ENCODE peak calls at places on chromosomes 16 and 17, in nine cellular contexts. Z is IMR-90, C is adipocyte, D is upper lobe of right lung, L is A673, X is neural progenitor cell, V is mesendoderm, G is hepatocyte, Q is prostate gland. K is an unnamed sample.
A peak's percentile ranks its signal among the peaks of the same experiment; 100 is the strongest.

GRCh38 chr17:36148559-36149295 is 27.7 kb downstream of the TBC1D3B start:
- DNase-seq in Z (peak; percentile 55), C (peak; percentile 76), D (peak; percentile 75), L (peak; percentile 56), X (peak; percentile 80), V (peak; percentile 63), G (peak; percentile 83), Q (peak; percentile 61), K (peak; percentile 44)

GRCh38 chr16:4500283-4500682 is 24.1 kb downstream of the HMOX2 start:
- DNase-seq in Z (peak; percentile 88), C (peak; percentile 85), D (no peak), L (no peak), X (no peak), V (peak; percentile 85), G (peak; percentile 77), Q (peak; percentile 35), K (no peak)

GRCh38 chr16:50555269-50555875 is 7.2 kb downstream of the NKD1 start:
- DNase-seq in Z (no peak), C (no peak), D (no peak), L (no peak), X (no peak), V (no peak), G (no peak), Q (no peak), K (no peak)

GRCh38 chr17:81285179-81285878 is 9.8 kb downstream of the SLC38A10 start:
- DNase-seq in Z (peak; percentile 8), C (peak; percentile 24), D (peak; percentile 90), L (no peak), X (peak; percentile 21), V (no peak), G (no peak), Q (no peak), K (peak; percentile 51)

GRCh38 chr17:78086740-78087139 is 41.8 kb downstream of the TMC6 start:
- DNase-seq in Z (no peak), C (no peak), D (no peak), L (no peak), X (no peak), V (no peak), G (no peak), Q (no peak), K (no peak)

GRCh38 chr16:86619263-86619935 is 41.0 kb downstream of the FOXL1 start:
- DNase-seq in Z (no peak), C (no peak), D (no peak), L (no peak), X (no peak), V (no peak), G (no peak), Q (no peak), K (no peak)

GRCh38 chr17:80123791-80124190 is 22.4 kb downstream of the GAA start:
- DNase-seq in Z (peak; percentile 75), C (peak; percentile 31), D (no peak), L (no peak), X (no peak), V (peak; percentile 35), G (no peak), Q (no peak), K (no peak)

GRCh38 chr16:75483222-75483621 is 12.0 kb downstream of the CHST6 start:
- DNase-seq in Z (peak; percentile 43), C (no peak), D (peak; percentile 44), L (no peak), X (no peak), V (no peak), G (no peak), Q (peak; percentile 33), K (no peak)

GRCh38 chr16:74623214-74623842 is 16.4 kb upstream of the GLG1 start:
- DNase-seq in Z (peak; percentile 68), C (peak; percentile 81), D (no peak), L (peak; percentile 82), X (peak; percentile 43), V (peak; percentile 55), G (peak; percentile 73), Q (no peak), K (no peak)

GRCh38 chr16:81170824-81171223 is 67.7 kb upstream of the BCO1 start:
- DNase-seq in Z (no peak), C (no peak), D (no peak), L (no peak), X (peak; percentile 41), V (peak; percentile 49), G (peak; percentile 44), Q (no peak), K (no peak)

GRCh38 chr16:3793161-3793576 is 75.8 kb upstream of the TRAP1 start:
- DNase-seq in Z (no peak), C (no peak), D (no peak), L (no peak), X (no peak), V (peak; percentile 54), G (no peak), Q (peak; percentile 61), K (peak; percentile 62)

GRCh38 chr17:74842599-74843351 is 16.9 kb downstream of the GRIN2C start:
- DNase-seq in Z (peak; percentile 46), C (peak; percentile 76), D (peak; percentile 92), L (peak; percentile 72), X (peak; percentile 89), V (peak; percentile 64), G (peak; percentile 87), Q (peak; percentile 35), K (peak; percentile 87)

GRCh38 chr16:82621796-82622195 is 5.0 kb upstream of the CDH13 start:
- DNase-seq in Z (no peak), C (no peak), D (no peak), L (no peak), X (no peak), V (no peak), G (no peak), Q (no peak), K (no peak)

GRCh38 chr17:7835818-7836595 is 2.0 kb downstream of the KDM6B start:
- DNase-seq in Z (peak; percentile 58), C (peak; percentile 87), D (peak; percentile 88), L (peak; percentile 78), X (peak; percentile 77), V (peak; percentile 66), G (no peak), Q (peak; percentile 68), K (peak; percentile 93)

GRCh38 chr16:23071202-23072083 is 77.8 kb downstream of the USP31 start:
- DNase-seq in Z (peak; percentile 37), C (no peak), D (no peak), L (no peak), X (no peak), V (no peak), G (no peak), Q (no peak), K (no peak)

DNA sequence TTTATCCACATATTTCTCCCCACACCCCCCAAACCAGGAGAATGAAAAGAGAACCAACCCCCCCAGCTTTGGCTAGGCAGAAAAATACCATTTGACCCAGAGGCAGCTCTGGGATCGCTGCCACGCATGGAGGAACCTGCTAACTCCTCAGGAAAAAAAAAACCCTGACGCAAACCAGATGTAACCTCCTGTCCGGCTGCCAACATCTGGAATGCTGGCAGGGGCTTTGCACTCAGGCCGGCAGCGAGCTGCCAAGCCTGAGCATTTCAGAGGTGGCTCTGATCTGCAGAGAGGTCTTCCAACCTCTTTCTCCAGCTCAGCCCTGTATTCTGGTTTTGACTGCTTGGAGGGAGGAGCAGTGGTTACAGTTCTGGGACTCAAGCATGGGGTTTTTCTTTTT is 8.2 kb downstream of the IGFBP4 start:
- DNase-seq in Z (peak; percentile 91), C (peak; percentile 96), D (no peak), L (no peak), X (no peak), V (no peak), G (peak; percentile 84), Q (no peak), K (peak; percentile 94)
- H3K4me1 ChIP-seq in Z (peaks cover 54% of the 10 kb centered on the region), C (peaks cover 90% of the 10 kb centered on the region), D (peaks cover 66% of the 10 kb centered on the region), L (no peaks in the 10 kb centered on the region), X (peaks cover 4% of the 10 kb centered on the region), V (no peaks in the 10 kb centered on the region), G (peaks cover 43% of the 10 kb centered on the region), Q (peaks cover 9% of the 10 kb centered on the region), K (peaks cover 46% of the 10 kb centered on the region)

GRCh38 chr16:962901-963814 is 7.6 kb downstream of the LMF1 start:
- DNase-seq in Z (no peak), C (no peak), D (no peak), L (no peak), X (no peak), V (no peak), G (no peak), Q (no peak), K (peak; percentile 9)
- H3K4me1 ChIP-seq in Z (no peaks in the 10 kb centered on the region), C (peaks cover 5% of the 10 kb centered on the region), D (no peaks in the 10 kb centered on the region), L (no peaks in the 10 kb centered on the region), X (no peaks in the 10 kb centered on the region), V (no peaks in the 10 kb centered on the region), G (peaks cover 11% of the 10 kb centered on the region), Q (peaks cover 17% of the 10 kb centered on the region), K (peaks cover 9% of the 10 kb centered on the region)

GRCh38 chr17:62059394-62059793 is 5.7 kb downstream of the MED13 start:
- DNase-seq in Z (no peak), C (no peak), D (no peak), L (no peak), X (no peak), V (no peak), G (no peak), Q (no peak), K (no peak)
- H3K4me1 ChIP-seq in Z (peaks cover 10% of the 10 kb centered on the region), C (peaks cover 55% of the 10 kb centered on the region), D (peaks cover 74% of the 10 kb centered on the region), L (peaks cover 25% of the 10 kb centered on the region), X (peaks cover 26% of the 10 kb centered on the region), V (peaks cover 1% of the 10 kb centered on the region), G (peaks cover 29% of the 10 kb centered on the region), Q (no peaks in the 10 kb centered on the region), K (peaks cover 8% of the 10 kb centered on the region)

GRCh38 chr17:76497699-76497978 is 3.6 kb downstream of the RHBDF2 start:
- DNase-seq in Z (no peak), C (no peak), D (no peak), L (no peak), X (no peak), V (no peak), G (no peak), Q (no peak), K (no peak)

GRCh38 chr17:76496464-76496863 is 4.8 kb downstream of the RHBDF2 start:
- DNase-seq in Z (no peak), C (no peak), D (no peak), L (no peak), X (no peak), V (no peak), G (no peak), Q (no peak), K (no peak)

GRCh38 chr17:76497979-76498885 is 3.0 kb downstream of the RHBDF2 start:
- DNase-seq in Z (peak; percentile 93), C (peak; percentile 72), D (peak; percentile 86), L (peak; percentile 86), X (peak; percentile 68), V (peak; percentile 77), G (peak; percentile 84), Q (peak; percentile 70), K (peak; percentile 72)

GRCh38 chr17:76493505-76494167 is 7.6 kb downstream of the RHBDF2 start:
- DNase-seq in Z (no peak), C (no peak), D (no peak), L (no peak), X (no peak), V (no peak), G (no peak), Q (no peak), K (no peak)

DNA sequence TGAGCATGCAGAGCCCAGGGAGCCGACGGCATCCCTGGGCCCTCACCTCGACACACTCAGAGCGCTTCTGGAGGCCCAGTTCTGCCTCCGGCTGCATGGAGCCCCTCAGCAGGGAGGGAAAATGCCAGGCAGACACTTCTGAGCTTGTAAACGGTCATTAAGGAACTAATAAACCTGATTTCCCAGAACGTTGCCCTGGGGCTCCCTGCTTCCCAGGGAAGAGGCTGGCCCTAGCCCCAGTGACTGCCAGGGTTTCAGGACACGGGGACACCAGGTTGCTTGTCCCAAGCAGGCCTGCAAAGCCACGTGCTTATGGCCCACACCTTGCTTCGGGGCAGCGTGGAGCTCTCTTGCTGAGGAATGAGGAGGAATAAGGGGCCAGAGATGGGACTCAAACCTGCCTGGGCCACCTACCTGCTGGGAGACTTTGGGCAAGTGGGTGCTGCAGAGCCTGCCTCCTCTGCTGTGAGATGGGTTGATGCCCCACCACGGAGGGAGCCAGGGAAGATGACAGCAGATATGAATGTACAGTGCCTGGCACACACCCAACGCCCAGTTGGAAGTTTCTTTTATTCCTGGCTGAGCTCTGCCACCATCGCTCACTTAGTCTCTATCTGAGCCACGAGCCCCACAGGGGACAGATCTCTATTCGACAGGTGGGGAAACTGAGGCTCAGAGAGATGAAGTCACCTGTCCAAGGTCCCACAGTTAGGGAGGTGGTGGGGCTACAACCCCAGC is 5.4 kb downstream of the RHBDF2 start:
- DNase-seq in Z (no peak), C (no peak), D (no peak), L (peak; percentile 54), X (no peak), V (no peak), G (no peak), Q (no peak), K (no peak)
- H3K4me1 ChIP-seq in Z (peaks cover 34% of the 10 kb centered on the region), C (peaks cover 13% of the 10 kb centered on the region), D (peaks cover 64% of the 10 kb centered on the region), L (peaks cover 63% of the 10 kb centered on the region), X (peaks cover 36% of the 10 kb centered on the region), V (peaks cover 20% of the 10 kb centered on the region), G (peaks cover 41% of the 10 kb centered on the region), Q (peaks cover 13% of the 10 kb centered on the region), K (peaks cover 30% of the 10 kb centered on the region)

K was measured in ovary.